ENCODE peak calls at places on chromosomes 3 and 15, in eight cellular contexts. One of them, this sample, is unnamed.

GRCh38 chr3:47035645-47036044 is 56.2 kb downstream of the NBEAL2 start:
- DNase-seq in cardiac muscle cell: no peak
- DNase-seq in iris pigment epithelial cell: peak
- DNase-seq in MCF 10A: no peak
- DNase-seq in mesenchymal stem cell: peak
- DNase-seq in CD8-positive, alpha-beta T cell: no peak
- DNase-seq in activated CD8-positive, alpha-beta memory T cell treated with anti-CD3 and anti-CD28 coated beads for 48 hours: no peak
- DNase-seq in astrocyte of the spinal cord: no peak
- DNase-seq in this sample: no peak

GRCh38 chr15:88174571-88174970 is 82.0 kb downstream of the NTRK3 start:
- DNase-seq in mesenchymal stem cell: no peak
- DNase-seq in astrocyte of the spinal cord: no peak
- DNase-seq in MCF 10A: no peak
- DNase-seq in activated CD8-positive, alpha-beta memory T cell treated with anti-CD3 and anti-CD28 coated beads for 48 hours: no peak
- DNase-seq in CD8-positive, alpha-beta T cell: no peak
- DNase-seq in iris pigment epithelial cell: no peak
- DNase-seq in cardiac muscle cell: no peak
- DNase-seq in this sample: no peak

GRCh38 chr3:43161684-43162512 is 56.0 kb upstream of the POMGNT2 start:
- DNase-seq in CD8-positive, alpha-beta T cell: no peak
- DNase-seq in activated CD8-positive, alpha-beta memory T cell treated with anti-CD3 and anti-CD28 coated beads for 48 hours: no peak
- DNase-seq in astrocyte of the spinal cord: peak
- DNase-seq in mesenchymal stem cell: peak
- DNase-seq in cardiac muscle cell: peak
- DNase-seq in iris pigment epithelial cell: peak
- DNase-seq in MCF 10A: peak
- DNase-seq in this sample: no peak

GRCh38 chr3:8456118-8456811 is 45.4 kb upstream of the LMCD1 start:
- DNase-seq in cardiac muscle cell: no peak
- DNase-seq in activated CD8-positive, alpha-beta memory T cell treated with anti-CD3 and anti-CD28 coated beads for 48 hours: no peak
- DNase-seq in mesenchymal stem cell: no peak
- DNase-seq in CD8-positive, alpha-beta T cell: no peak
- DNase-seq in MCF 10A: no peak
- DNase-seq in astrocyte of the spinal cord: peak
- DNase-seq in iris pigment epithelial cell: no peak
- DNase-seq in this sample: no peak

GRCh38 chr15:40470423-40471104 is at the start of gene CHST14:
- DNase-seq in CD8-positive, alpha-beta T cell: peak
- DNase-seq in astrocyte of the spinal cord: peak
- DNase-seq in activated CD8-positive, alpha-beta memory T cell treated with anti-CD3 and anti-CD28 coated beads for 48 hours: no peak
- DNase-seq in MCF 10A: peak
- DNase-seq in mesenchymal stem cell: peak
- DNase-seq in cardiac muscle cell: peak
- DNase-seq in iris pigment epithelial cell: peak
- DNase-seq in this sample: peak

GRCh38 chr15:63238796-63239195 is 38.6 kb upstream of the APH1B start:
- DNase-seq in mesenchymal stem cell: peak
- DNase-seq in iris pigment epithelial cell: peak
- DNase-seq in CD8-positive, alpha-beta T cell: no peak
- DNase-seq in astrocyte of the spinal cord: peak
- DNase-seq in cardiac muscle cell: peak
- DNase-seq in MCF 10A: peak
- DNase-seq in activated CD8-positive, alpha-beta memory T cell treated with anti-CD3 and anti-CD28 coated beads for 48 hours: no peak
- DNase-seq in this sample: no peak

GRCh38 chr3:157067114-157067513 is 92.8 kb downstream of the CCNL1 start:
- DNase-seq in MCF 10A: no peak
- DNase-seq in mesenchymal stem cell: no peak
- DNase-seq in iris pigment epithelial cell: no peak
- DNase-seq in CD8-positive, alpha-beta T cell: no peak
- DNase-seq in activated CD8-positive, alpha-beta memory T cell treated with anti-CD3 and anti-CD28 coated beads for 48 hours: no peak
- DNase-seq in cardiac muscle cell: no peak
- DNase-seq in astrocyte of the spinal cord: no peak
- DNase-seq in this sample: no peak

GRCh38 chr15:45704329-45705249 is 69.8 kb downstream of the SQOR start:
- DNase-seq in cardiac muscle cell: peak
- DNase-seq in astrocyte of the spinal cord: peak
- DNase-seq in mesenchymal stem cell: peak
- DNase-seq in iris pigment epithelial cell: peak
- DNase-seq in activated CD8-positive, alpha-beta memory T cell treated with anti-CD3 and anti-CD28 coated beads for 48 hours: no peak
- DNase-seq in MCF 10A: no peak
- DNase-seq in CD8-positive, alpha-beta T cell: no peak
- DNase-seq in this sample: no peak

GRCh38 chr15:90184119-90184785 is 16.9 kb upstream of the SEMA4B start:
- DNase-seq in mesenchymal stem cell: peak
- DNase-seq in CD8-positive, alpha-beta T cell: no peak
- DNase-seq in iris pigment epithelial cell: peak
- DNase-seq in activated CD8-positive, alpha-beta memory T cell treated with anti-CD3 and anti-CD28 coated beads for 48 hours: no peak
- DNase-seq in astrocyte of the spinal cord: peak
- DNase-seq in MCF 10A: peak
- DNase-seq in cardiac muscle cell: peak
- DNase-seq in this sample: no peak

GRCh38 chr15:42994546-42994945 is 74.0 kb upstream of the TTBK2 start:
- DNase-seq in activated CD8-positive, alpha-beta memory T cell treated with anti-CD3 and anti-CD28 coated beads for 48 hours: no peak
- DNase-seq in MCF 10A: no peak
- DNase-seq in CD8-positive, alpha-beta T cell: no peak
- DNase-seq in cardiac muscle cell: peak
- DNase-seq in mesenchymal stem cell: peak
- DNase-seq in astrocyte of the spinal cord: peak
- DNase-seq in iris pigment epithelial cell: peak
- DNase-seq in this sample: no peak

GRCh38 chr3:170711786-170712185 is 125.9 kb upstream of the SLC7A14 start:
- DNase-seq in activated CD8-positive, alpha-beta memory T cell treated with anti-CD3 and anti-CD28 coated beads for 48 hours: no peak
- DNase-seq in MCF 10A: no peak
- DNase-seq in cardiac muscle cell: no peak
- DNase-seq in mesenchymal stem cell: no peak
- DNase-seq in iris pigment epithelial cell: peak
- DNase-seq in CD8-positive, alpha-beta T cell: no peak
- DNase-seq in astrocyte of the spinal cord: no peak
- DNase-seq in this sample: no peak

GRCh38 chr3:174439621-174440349 is 419.3 kb upstream of the NAALADL2 start:
- DNase-seq in iris pigment epithelial cell: peak
- DNase-seq in activated CD8-positive, alpha-beta memory T cell treated with anti-CD3 and anti-CD28 coated beads for 48 hours: no peak
- DNase-seq in astrocyte of the spinal cord: peak
- DNase-seq in MCF 10A: peak
- DNase-seq in mesenchymal stem cell: peak
- DNase-seq in cardiac muscle cell: peak
- DNase-seq in CD8-positive, alpha-beta T cell: no peak
- DNase-seq in this sample: no peak

GRCh38 chr3:45078910-45079522 is 52.9 kb downstream of the CLEC3B start:
- DNase-seq in CD8-positive, alpha-beta T cell: no peak
- DNase-seq in activated CD8-positive, alpha-beta memory T cell treated with anti-CD3 and anti-CD28 coated beads for 48 hours: no peak
- DNase-seq in astrocyte of the spinal cord: no peak
- DNase-seq in mesenchymal stem cell: peak
- DNase-seq in MCF 10A: peak
- DNase-seq in cardiac muscle cell: peak
- DNase-seq in iris pigment epithelial cell: peak
- DNase-seq in this sample: no peak

GRCh38 chr15:49731187-49731828 is 110.5 kb downstream of the DTWD1 start:
- DNase-seq in iris pigment epithelial cell: peak
- DNase-seq in CD8-positive, alpha-beta T cell: no peak
- DNase-seq in astrocyte of the spinal cord: no peak
- DNase-seq in mesenchymal stem cell: peak
- DNase-seq in MCF 10A: no peak
- DNase-seq in cardiac muscle cell: peak
- DNase-seq in activated CD8-positive, alpha-beta memory T cell treated with anti-CD3 and anti-CD28 coated beads for 48 hours: no peak
- DNase-seq in this sample: no peak

GRCh38 chr15:99447497-99448371 is 118.0 kb upstream of the MEF2A start:
- DNase-seq in astrocyte of the spinal cord: no peak
- DNase-seq in cardiac muscle cell: peak
- DNase-seq in mesenchymal stem cell: no peak
- DNase-seq in activated CD8-positive, alpha-beta memory T cell treated with anti-CD3 and anti-CD28 coated beads for 48 hours: no peak
- DNase-seq in MCF 10A: no peak
- DNase-seq in iris pigment epithelial cell: no peak
- DNase-seq in CD8-positive, alpha-beta T cell: no peak
- DNase-seq in this sample: peak

GRCh38 chr3:71245052-71245488 is 338.5 kb downstream of the FOXP1 start:
- DNase-seq in cardiac muscle cell: peak
- DNase-seq in iris pigment epithelial cell: peak
- DNase-seq in MCF 10A: no peak
- DNase-seq in CD8-positive, alpha-beta T cell: no peak
- DNase-seq in mesenchymal stem cell: peak
- DNase-seq in astrocyte of the spinal cord: peak
- DNase-seq in activated CD8-positive, alpha-beta memory T cell treated with anti-CD3 and anti-CD28 coated beads for 48 hours: no peak
- DNase-seq in this sample: no peak